ENCODE peak calls at places on chromosomes 1 and 21, in six cellular contexts. H, V, O, M, A and Y are unnamed samples.
A peak's percentile ranks its signal among the peaks of the same experiment; 100 is the strongest.

GRCh38 chr21:45855248-45855801 is 126.2 kb upstream of the COL6A1 start:
- DNase-seq in H (no peak), V (no peak), O (no peak), M (peak; percentile 9), A (no peak), Y (no peak)

GRCh38 chr1:214280386-214281029 is 451 bp upstream of the SMYD2 start:
- DNase-seq in H (no peak), V (no peak), O (no peak), M (peak; percentile 41), A (no peak), Y (peak; percentile 56)

GRCh38 chr1:50750021-50750619 is 209.9 kb downstream of the FAF1 start:
- DNase-seq in H (no peak), V (no peak), O (no peak), M (no peak), A (no peak), Y (peak; percentile 7)

GRCh38 chr1:119288751-119289150 is 79.8 kb upstream of the HAO2 start:
- DNase-seq in H (no peak), V (no peak), O (no peak), M (no peak), A (no peak), Y (no peak)

GRCh38 chr1:85015826-85016225 is 18.9 kb upstream of the MCOLN2 start:
- DNase-seq in H (no peak), V (no peak), O (no peak), M (no peak), A (no peak), Y (no peak)

GRCh38 chr1:20390589-20391331 is 95.2 kb downstream of the CAMK2N1 start:
- DNase-seq in H (no peak), V (no peak), O (no peak), M (no peak), A (no peak), Y (peak; percentile 6)

GRCh38 chr21:16455978-16456377 is 726.2 kb downstream of the USP25 start:
- DNase-seq in H (no peak), V (no peak), O (no peak), M (no peak), A (no peak), Y (no peak)

GRCh38 chr21:46207006-46207919 is 21.3 kb downstream of the LSS start:
- DNase-seq in H (no peak), V (no peak), O (peak; percentile 39), M (peak; percentile 7), A (no peak), Y (no peak)

GRCh38 chr1:30856260-30856790 is 52.2 kb downstream of the SDC3 start:
- DNase-seq in H (no peak), V (no peak), O (no peak), M (no peak), A (no peak), Y (peak; percentile 45)

GRCh38 chr21:46622226-46622625 is 13.2 kb upstream of the PRMT2 start:
- DNase-seq in H (no peak), V (peak; percentile 32), O (peak; percentile 79), M (no peak), A (peak; percentile 58), Y (peak; percentile 16)

GRCh38 chr21:46550511-46550941 is 54.4 kb downstream of the S100B start:
- DNase-seq in H (no peak), V (peak; percentile 83), O (peak; percentile 76), M (no peak), A (peak; percentile 72), Y (no peak)

GRCh38 chr21:31108969-31109368 is 70.7 kb upstream of the KRTAP19-8 start:
- DNase-seq in H (no peak), V (no peak), O (no peak), M (no peak), A (no peak), Y (no peak)

GRCh38 chr1:85093644-85094043 is 45.3 kb upstream of the MCOLN3 start:
- DNase-seq in H (no peak), V (no peak), O (no peak), M (no peak), A (no peak), Y (no peak)

GRCh38 chr21:15667010-15667409 is 62.8 kb upstream of the USP25 start:
- DNase-seq in H (no peak), V (no peak), O (no peak), M (no peak), A (no peak), Y (no peak)

GRCh38 chr1:229843627-229844238 is 217.7 kb downstream of the URB2 start:
- DNase-seq in H (no peak), V (no peak), O (no peak), M (peak; percentile 63), A (no peak), Y (peak; percentile 20)

GRCh38 chr1:101236546-101237228 is at the start of gene S1PR1:
- DNase-seq in H (no peak), V (peak; percentile 76), O (peak; percentile 88), M (peak; percentile 64), A (peak; percentile 79), Y (peak; percentile 55)

GRCh38 chr1:223628233-223628632 is 37.3 kb downstream of the CAPN8 start:
- DNase-seq in H (no peak), V (peak; percentile 8), O (no peak), M (peak; percentile 41), A (peak; percentile 42), Y (peak; percentile 57)

GRCh38 chr1:233859446-233859845 is 45.0 kb upstream of the SLC35F3 start:
- DNase-seq in H (no peak), V (no peak), O (no peak), M (no peak), A (no peak), Y (no peak)

GRCh38 chr1:200258447-200259375 is 151.1 kb downstream of the ZNF281 start:
- DNase-seq in H (no peak), V (peak; percentile 14), O (no peak), M (no peak), A (no peak), Y (no peak)

GRCh38 chr1:46432781-46433327 is 38.7 kb downstream of the FAAH start:
- DNase-seq in H (no peak), V (no peak), O (no peak), M (no peak), A (no peak), Y (no peak)

GRCh38 chr1:228364068-228364705 is 42.4 kb downstream of the TRIM11 start:
- DNase-seq in H (no peak), V (no peak), O (peak; percentile 32), M (no peak), A (no peak), Y (no peak)

GRCh38 chr1:109181085-109181806 is 32.5 kb upstream of the SARS1 start:
- DNase-seq in H (no peak), V (no peak), O (no peak), M (no peak), A (no peak), Y (no peak)

GRCh38 chr1:79100385-79100784 is 93.9 kb upstream of the ADGRL4 start:
- DNase-seq in H (no peak), V (no peak), O (no peak), M (no peak), A (no peak), Y (no peak)

GRCh38 chr21:37453350-37453749 is 86.8 kb downstream of the DYRK1A start:
- DNase-seq in H (no peak), V (no peak), O (no peak), M (no peak), A (no peak), Y (no peak)

GRCh38 chr21:37449302-37449937 is 82.8 kb downstream of the DYRK1A start:
- DNase-seq in H (no peak), V (no peak), O (no peak), M (no peak), A (no peak), Y (no peak)

GRCh38 chr21:37452222-37452621 is 85.6 kb downstream of the DYRK1A start:
- DNase-seq in H (no peak), V (no peak), O (no peak), M (no peak), A (no peak), Y (peak; percentile 38)

GRCh38 chr21:37451446-37451845 is 84.9 kb downstream of the DYRK1A start:
- DNase-seq in H (no peak), V (no peak), O (no peak), M (no peak), A (no peak), Y (no peak)

GRCh38 chr21:37450385-37451044 is 83.9 kb downstream of the DYRK1A start:
- DNase-seq in H (no peak), V (no peak), O (no peak), M (no peak), A (no peak), Y (no peak)
- H3K27ac ChIP-seq in H (no peak overlapping the region), V (no peak overlapping the region), O (no peak overlapping the region), M (no peak overlapping the region), A (no peak overlapping the region), Y (no peak overlapping the region)

GRCh38 chr1:42961560-42962091 is 3.0 kb upstream of the SLC2A1 start:
- DNase-seq in H (no peak), V (no peak), O (no peak), M (no peak), A (no peak), Y (no peak)

GRCh38 chr1:42963378-42964005 is 4.8 kb upstream of the SLC2A1 start:
- DNase-seq in H (no peak), V (peak; percentile 22), O (no peak), M (no peak), A (no peak), Y (no peak)

GRCh38 chr1:42958488-42959317 is at the start of gene SLC2A1:
- DNase-seq in H (peak; percentile 72), V (peak; percentile 94), O (peak; percentile 99), M (peak; percentile 92), A (peak; percentile 94), Y (peak; percentile 95)

GRCh38 chr1:42962641-42963377 is 4.1 kb upstream of the SLC2A1 start:
- DNase-seq in H (no peak), V (no peak), O (peak; percentile 14), M (no peak), A (no peak), Y (peak; percentile 50)

GRCh38 chr1:42960693-42961559 is 2.3 kb upstream of the SLC2A1 start:
- DNase-seq in H (no peak), V (no peak), O (no peak), M (no peak), A (no peak), Y (peak; percentile 35)
- H3K27ac ChIP-seq in H (peak overlapping the region; percentile 36), V (no peak overlapping the region), O (peak overlapping the region; percentile 84), M (no peak overlapping the region), A (no peak overlapping the region), Y (no peak overlapping the region)

GRCh38 chr1:22318279-22318983 is 133.2 kb upstream of the ZBTB40 start:
- DNase-seq in H (no peak), V (no peak), O (peak; percentile 33), M (peak; percentile 79), A (no peak), Y (no peak)
- H3K27ac ChIP-seq in H (no peak overlapping the region), V (no peak overlapping the region), O (no peak overlapping the region), M (peak overlapping the region; percentile 62), A (no peak overlapping the region), Y (no peak overlapping the region)

GRCh38 chr1:201276891-201277290 is 6.4 kb upstream of the PKP1 start:
- DNase-seq in H (no peak), V (no peak), O (no peak), M (no peak), A (no peak), Y (no peak)

GRCh38 chr1:201274616-201275265 is 8.6 kb upstream of the PKP1 start:
- DNase-seq in H (no peak), V (no peak), O (no peak), M (no peak), A (no peak), Y (no peak)

GRCh38 chr1:201277441-201277840 is 5.9 kb upstream of the PKP1 start:
- DNase-seq in H (no peak), V (no peak), O (no peak), M (no peak), A (no peak), Y (no peak)

GRCh38 chr1:201272838-201273237 is 10.5 kb upstream of the PKP1 start:
- DNase-seq in H (no peak), V (no peak), O (no peak), M (no peak), A (no peak), Y (no peak)

GRCh38 chr1:201275266-201275666 is 8.0 kb upstream of the PKP1 start:
- DNase-seq in H (no peak), V (no peak), O (no peak), M (peak; percentile 26), A (no peak), Y (peak; percentile 70)
- H3K27ac ChIP-seq in H (peak overlapping the region; percentile 82), V (no peak overlapping the region), O (no peak overlapping the region), M (no peak overlapping the region), A (no peak overlapping the region), Y (no peak overlapping the region)